ENCODE peak calls at places on chromosomes 13 and 19, in five cellular contexts. B is GM18507, R is AG09319, K is GM04504, P is coronary artery. E is an unnamed sample.

GRCh38 chr19:991932-992669 is 8.0 kb downstream of the WDR18 start:
- DNase-seq in B (no peak), R (no peak), K (no peak), P (no peak), E (no peak)

GRCh38 chr13:112346173-112346898 is 29.8 kb upstream of the SPACA7 start:
- DNase-seq in B (no peak), R (no peak), K (no peak), P (no peak), E (no peak)

GRCh38 chr13:99982741-99983400 is 1.3 kb downstream of the ZIC2 start:
- DNase-seq in B (no peak), R (no peak), K (no peak), P (no peak), E (no peak)

GRCh38 chr19:57675881-57676280 is 5.9 kb upstream of the ZNF551 start:
- DNase-seq in B (no peak), R (no peak), K (peak), P (no peak), E (no peak)

GRCh38 chr13:35733832-35734231 is 257.3 kb upstream of the MAB21L1 start:
- DNase-seq in B (no peak), R (no peak), K (no peak), P (no peak), E (no peak)

GRCh38 chr13:34591163-34591562 is 350.9 kb upstream of the NBEA start:
- DNase-seq in B (no peak), R (no peak), K (no peak), P (no peak), E (no peak)

GRCh38 chr13:112213467-112214245 is 146.7 kb downstream of the SOX1 start:
- DNase-seq in B (no peak), R (no peak), K (no peak), P (peak), E (no peak)

GRCh38 chr13:69306766-69307165 is 800.9 kb upstream of the ATXN8OS start:
- DNase-seq in B (no peak), R (no peak), K (no peak), P (no peak), E (no peak)

GRCh38 chr19:31337007-31337914 is 12.0 kb downstream of the TSHZ3 start:
- DNase-seq in B (no peak), R (no peak), K (no peak), P (no peak), E (no peak)

GRCh38 chr13:77981191-77981925 is 62.7 kb upstream of the EDNRB start:
- DNase-seq in B (no peak), R (no peak), K (no peak), P (no peak), E (no peak)

E was measured in GM12878.